ENCODE peak calls at places on chromosomes 5 and 9, in ten cellular contexts. T, Y, G, Z, C, R, B, A, F and U are unnamed samples.

GRCh38 chr5:59598547-59598874 is 295.0 kb downstream of the PDE4D start:
- DNase-seq in Z (peak), A (no peak), F (no peak), T (no peak), G (peak), Y (no peak), C (no peak), R (no peak), B (no peak), U (no peak)

GRCh38 chr5:6365977-6366590 is 12.3 kb downstream of the MED10 start:
- DNase-seq in C (no peak), B (no peak), Y (peak), F (no peak), T (no peak), A (no peak), R (no peak), Z (no peak), G (no peak), U (no peak)

GRCh38 chr9:135053133-135053532 is 34.3 kb upstream of the OLFM1 start:
- DNase-seq in A (no peak), Y (peak), T (no peak), G (no peak), C (no peak), Z (no peak), R (no peak), B (no peak), F (no peak), U (no peak)

GRCh38 chr5:78287833-78288232 is 6.7 kb downstream of the AP3B1 start:
- DNase-seq in A (no peak), F (no peak), C (peak), R (peak), Y (no peak), B (no peak), T (peak), Z (no peak), G (peak), U (no peak)

GRCh38 chr5:122858451-122858850 is 13.0 kb downstream of the SNX24 start:
- DNase-seq in C (peak), A (no peak), Y (no peak), B (no peak), G (peak), F (no peak), T (no peak), Z (peak), R (no peak), U (no peak)

GRCh38 chr5:132438931-132439330 is 51.6 kb downstream of the IRF1 start:
- DNase-seq in R (no peak), A (no peak), Y (no peak), B (no peak), T (no peak), G (no peak), C (no peak), F (no peak), Z (no peak), U (no peak)

GRCh38 chr9:132991351-132992300 is 13.1 kb downstream of the GFI1B start:
- DNase-seq in G (no peak), A (no peak), T (no peak), B (no peak), C (no peak), F (no peak), Z (no peak), R (no peak), Y (no peak), U (no peak)

GRCh38 chr5:158995694-158996173 is 104.0 kb downstream of the EBF1 start:
- DNase-seq in T (no peak), A (no peak), R (no peak), B (no peak), Z (no peak), F (no peak), G (no peak), Y (no peak), C (no peak), U (no peak)

GRCh38 chr5:73307645-73308346 is 134.8 kb downstream of the TMEM174 start:
- DNase-seq in A (no peak), C (no peak), B (no peak), Z (no peak), R (no peak), T (no peak), G (no peak), F (no peak), Y (no peak), U (no peak)

GRCh38 chr9:110370316-110370715 is 32.7 kb upstream of the TXNDC8 start:
- DNase-seq in G (peak), Z (no peak), F (no peak), C (no peak), R (peak), T (no peak), A (no peak), Y (no peak), B (no peak), U (no peak)

GRCh38 chr5:7425830-7426229 is 29.9 kb downstream of the ADCY2 start:
- DNase-seq in Y (no peak), R (no peak), A (no peak), G (no peak), F (no peak), T (no peak), B (no peak), Z (no peak), C (no peak), U (no peak)

GRCh38 chr9:129258124-129258822 is 80.2 kb upstream of the IER5L start:
- DNase-seq in C (peak), Y (peak), Z (peak), T (peak), R (peak), A (peak), G (peak), F (peak), B (peak), U (peak)

GRCh38 chr5:116583823-116584222 is 9.2 kb upstream of the SEMA6A start:
- DNase-seq in F (no peak), T (no peak), Y (no peak), B (no peak), A (no peak), R (no peak), C (no peak), Z (no peak), G (peak), U (no peak)

GRCh38 chr9:28620661-28621060 is 1047.4 kb upstream of the C9orf72 start:
- DNase-seq in T (no peak), F (no peak), G (peak), Y (no peak), C (no peak), Z (no peak), A (no peak), B (no peak), R (no peak), U (no peak)

GRCh38 chr5:42360061-42360460 is 63.2 kb upstream of the GHR start:
- DNase-seq in R (peak), A (no peak), T (no peak), F (no peak), Y (no peak), C (no peak), G (peak), Z (peak), B (no peak), U (no peak)

GRCh38 chr5:169567079-169567478 is 16.5 kb upstream of the SPDL1 start:
- DNase-seq in A (no peak), B (no peak), R (peak), Y (no peak), C (no peak), G (peak), T (peak), Z (no peak), F (no peak), U (no peak)

GRCh38 chr9:83220737-83221136 is 157.8 kb upstream of the RASEF start:
- DNase-seq in T (peak), R (peak), C (peak), G (peak), A (no peak), Y (no peak), B (no peak), Z (peak), F (no peak), U (no peak)

GRCh38 chr9:137056739-137057407 is 3.0 kb upstream of the ENTPD2 start:
- DNase-seq in C (no peak), F (no peak), T (no peak), G (no peak), Y (no peak), R (no peak), B (no peak), Z (no peak), A (no peak), U (no peak)

GRCh38 chr5:24391816-24392215 is 253.0 kb downstream of the CDH10 start:
- DNase-seq in G (no peak), T (no peak), C (no peak), F (no peak), Z (no peak), Y (no peak), R (no peak), A (no peak), B (no peak), U (no peak)